ENCODE peak calls at places on chromosomes 2 and 18, in eight cellular contexts. One of them, this sample, is unnamed.

GRCh38 chr2:131085646-131086045 is 7.6 kb downstream of the FAM168B start:
- DNase-seq in choroid plexus epithelial cell: no peak
- DNase-seq in foreskin fibroblast: no peak
- DNase-seq in tibial artery: no peak
- DNase-seq in AG09319: no peak
- DNase-seq in sigmoid colon: no peak
- DNase-seq in HFFc6: no peak
- DNase-seq in A549: no peak
- DNase-seq in this sample: no peak

GRCh38 chr18:46748466-46748865 is 8.4 kb downstream of the ST8SIA5 start:
- DNase-seq in AG09319: no peak
- DNase-seq in sigmoid colon: no peak
- DNase-seq in HFFc6: no peak
- DNase-seq in tibial artery: no peak
- DNase-seq in foreskin fibroblast: no peak
- DNase-seq in choroid plexus epithelial cell: no peak
- DNase-seq in A549: no peak
- DNase-seq in this sample: no peak

GRCh38 chr18:10130626-10131025 is 216.8 kb downstream of the VAPA start:
- DNase-seq in AG09319: no peak
- DNase-seq in HFFc6: no peak
- DNase-seq in foreskin fibroblast: no peak
- DNase-seq in sigmoid colon: no peak
- DNase-seq in choroid plexus epithelial cell: no peak
- DNase-seq in A549: no peak
- DNase-seq in tibial artery: no peak
- DNase-seq in this sample: no peak

GRCh38 chr2:213934560-213934959 is 476.3 kb upstream of the VWC2L start:
- DNase-seq in tibial artery: no peak
- DNase-seq in foreskin fibroblast: peak
- DNase-seq in HFFc6: peak
- DNase-seq in AG09319: no peak
- DNase-seq in choroid plexus epithelial cell: peak
- DNase-seq in sigmoid colon: no peak
- DNase-seq in A549: peak
- DNase-seq in this sample: peak

GRCh38 chr2:119190321-119190720 is 31.8 kb upstream of the C1QL2 start:
- DNase-seq in sigmoid colon: no peak
- DNase-seq in foreskin fibroblast: no peak
- DNase-seq in choroid plexus epithelial cell: no peak
- DNase-seq in AG09319: no peak
- DNase-seq in A549: no peak
- DNase-seq in tibial artery: no peak
- DNase-seq in HFFc6: no peak
- DNase-seq in this sample: no peak

GRCh38 chr18:51337406-51337805 is 139.9 kb upstream of the MEX3C start:
- DNase-seq in foreskin fibroblast: no peak
- DNase-seq in A549: no peak
- DNase-seq in HFFc6: no peak
- DNase-seq in AG09319: no peak
- DNase-seq in sigmoid colon: no peak
- DNase-seq in choroid plexus epithelial cell: peak
- DNase-seq in tibial artery: no peak
- DNase-seq in this sample: peak

GRCh38 chr2:714005-714741 is 37.0 kb upstream of the TMEM18 start:
- DNase-seq in tibial artery: no peak
- DNase-seq in AG09319: peak
- DNase-seq in sigmoid colon: no peak
- DNase-seq in foreskin fibroblast: peak
- DNase-seq in HFFc6: peak
- DNase-seq in A549: peak
- DNase-seq in choroid plexus epithelial cell: peak
- DNase-seq in this sample: peak

GRCh38 chr2:169222665-169223064 is 139.7 kb downstream of the LRP2 start:
- DNase-seq in HFFc6: no peak
- DNase-seq in sigmoid colon: no peak
- DNase-seq in choroid plexus epithelial cell: peak
- DNase-seq in A549: no peak
- DNase-seq in tibial artery: no peak
- DNase-seq in AG09319: no peak
- DNase-seq in foreskin fibroblast: no peak
- DNase-seq in this sample: peak

GRCh38 chr2:111702119-111702808 is 181.7 kb downstream of the ANAPC1 start:
- DNase-seq in sigmoid colon: no peak
- DNase-seq in tibial artery: no peak
- DNase-seq in AG09319: no peak
- DNase-seq in foreskin fibroblast: peak
- DNase-seq in A549: peak
- DNase-seq in choroid plexus epithelial cell: peak
- DNase-seq in HFFc6: peak
- DNase-seq in this sample: peak

GRCh38 chr18:2641638-2642037 is 13.9 kb upstream of the SMCHD1 start:
- DNase-seq in foreskin fibroblast: peak
- DNase-seq in AG09319: no peak
- DNase-seq in A549: no peak
- DNase-seq in tibial artery: no peak
- DNase-seq in choroid plexus epithelial cell: peak
- DNase-seq in HFFc6: no peak
- DNase-seq in sigmoid colon: no peak
- DNase-seq in this sample: no peak

GRCh38 chr2:143939976-143940375 is 579.9 kb downstream of the ZEB2 start:
- DNase-seq in sigmoid colon: no peak
- DNase-seq in foreskin fibroblast: peak
- DNase-seq in HFFc6: peak
- DNase-seq in A549: no peak
- DNase-seq in tibial artery: no peak
- DNase-seq in AG09319: no peak
- DNase-seq in choroid plexus epithelial cell: peak
- DNase-seq in this sample: no peak

GRCh38 chr2:28342081-28342967 is 50.3 kb upstream of the FOSL2 start:
- DNase-seq in choroid plexus epithelial cell: peak
- DNase-seq in foreskin fibroblast: peak
- DNase-seq in tibial artery: peak
- DNase-seq in sigmoid colon: peak
- DNase-seq in HFFc6: peak
- DNase-seq in A549: peak
- DNase-seq in AG09319: peak
- DNase-seq in this sample: peak

GRCh38 chr18:50507120-50507590 is 52.7 kb upstream of the MAPK4 start:
- DNase-seq in foreskin fibroblast: no peak
- DNase-seq in tibial artery: no peak
- DNase-seq in HFFc6: no peak
- DNase-seq in A549: peak
- DNase-seq in AG09319: no peak
- DNase-seq in sigmoid colon: peak
- DNase-seq in choroid plexus epithelial cell: peak
- DNase-seq in this sample: peak

GRCh38 chr2:232522014-232522854 is 2.0 kb downstream of the PRSS56 start:
- DNase-seq in HFFc6: no peak
- DNase-seq in A549: peak
- DNase-seq in sigmoid colon: no peak
- DNase-seq in choroid plexus epithelial cell: peak
- DNase-seq in AG09319: no peak
- DNase-seq in foreskin fibroblast: peak
- DNase-seq in tibial artery: no peak
- DNase-seq in this sample: peak

GRCh38 chr18:29078272-29078671 is 901.3 kb upstream of the CDH2 start:
- DNase-seq in A549: no peak
- DNase-seq in sigmoid colon: no peak
- DNase-seq in choroid plexus epithelial cell: no peak
- DNase-seq in HFFc6: no peak
- DNase-seq in AG09319: no peak
- DNase-seq in tibial artery: no peak
- DNase-seq in foreskin fibroblast: no peak
- DNase-seq in this sample: no peak
- TF ChIP-seq CTCF in A549: no peak
- TF ChIP-seq CTCF in sigmoid colon: no peak
- TF ChIP-seq CTCF in choroid plexus epithelial cell: no peak
- TF ChIP-seq CTCF in HFFc6: no peak
- TF ChIP-seq CTCF in AG09319: no peak
- TF ChIP-seq CTCF in tibial artery: no peak
- TF ChIP-seq CTCF in foreskin fibroblast: no peak
- TF ChIP-seq CTCF in this sample: no peak

GRCh38 chr2:95323347-95324155 is 26.4 kb downstream of the KCNIP3 start:
- DNase-seq in AG09319: no peak
- DNase-seq in sigmoid colon: no peak
- DNase-seq in HFFc6: no peak
- DNase-seq in A549: peak
- DNase-seq in foreskin fibroblast: peak
- DNase-seq in choroid plexus epithelial cell: peak
- DNase-seq in tibial artery: no peak
- DNase-seq in this sample: peak
- TF ChIP-seq CTCF in AG09319: peak
- TF ChIP-seq CTCF in sigmoid colon: peak
- TF ChIP-seq CTCF in HFFc6: peak
- TF ChIP-seq CTCF in A549: peak
- TF ChIP-seq CTCF in foreskin fibroblast: peak
- TF ChIP-seq CTCF in choroid plexus epithelial cell: peak
- TF ChIP-seq CTCF in tibial artery: peak
- TF ChIP-seq CTCF in this sample: peak

DNA sequence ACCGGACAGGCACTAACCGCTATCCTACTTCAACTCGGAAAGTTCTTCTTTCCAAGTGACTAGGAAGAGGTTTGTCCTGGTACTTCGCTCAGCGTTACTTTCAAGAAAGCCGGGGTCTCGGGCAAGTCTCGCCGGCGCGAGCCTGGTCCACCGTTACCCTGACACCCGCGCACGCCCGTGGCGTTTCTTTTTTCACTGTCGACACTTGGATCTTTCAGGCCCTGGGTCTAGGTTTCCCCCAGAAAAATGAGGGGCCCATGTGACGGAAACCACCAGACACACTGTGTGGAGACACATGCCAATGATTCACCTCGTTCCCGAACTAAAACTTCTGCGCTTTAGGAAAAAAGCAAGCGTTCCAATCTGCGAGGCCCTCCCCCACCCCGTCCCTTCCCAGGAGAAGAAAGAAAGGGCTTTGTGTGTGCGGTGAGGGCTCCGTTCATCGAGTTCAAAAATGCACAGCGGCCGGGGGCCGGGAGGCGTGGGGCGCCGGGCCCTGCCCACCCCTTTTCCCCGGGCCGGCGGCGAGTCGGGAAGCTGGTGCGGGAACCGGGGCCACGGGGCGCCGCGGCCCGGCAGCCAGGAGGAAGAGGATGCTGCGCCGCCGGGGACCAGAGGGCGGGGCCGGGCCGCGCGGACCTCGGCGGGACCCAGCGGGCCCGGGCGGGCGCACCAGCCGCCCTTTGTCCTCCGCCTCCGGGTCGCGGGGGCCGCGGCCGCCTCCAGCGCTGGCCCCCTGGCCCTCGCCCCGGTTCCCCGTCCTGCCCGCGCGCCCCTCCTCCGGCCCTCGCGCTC is 2.6 kb downstream of the ZNF521 start:
- DNase-seq in HFFc6: peak
- DNase-seq in choroid plexus epithelial cell: peak
- DNase-seq in A549: no peak
- DNase-seq in foreskin fibroblast: peak
- DNase-seq in AG09319: no peak
- DNase-seq in tibial artery: peak
- DNase-seq in sigmoid colon: peak
- DNase-seq in this sample: no peak
- TF ChIP-seq CTCF in HFFc6: no peak
- TF ChIP-seq CTCF in choroid plexus epithelial cell: no peak
- TF ChIP-seq CTCF in A549: no peak
- TF ChIP-seq CTCF in foreskin fibroblast: no peak
- TF ChIP-seq CTCF in AG09319: no peak
- TF ChIP-seq CTCF in tibial artery: no peak
- TF ChIP-seq CTCF in sigmoid colon: no peak
- TF ChIP-seq CTCF in this sample: no peak

GRCh38 chr2:197310271-197310939 is at the start of gene ANKRD44:
- DNase-seq in A549: peak
- DNase-seq in choroid plexus epithelial cell: peak
- DNase-seq in sigmoid colon: peak
- DNase-seq in tibial artery: peak
- DNase-seq in foreskin fibroblast: peak
- DNase-seq in HFFc6: peak
- DNase-seq in AG09319: peak
- DNase-seq in this sample: peak
- TF ChIP-seq CTCF in A549: peak
- TF ChIP-seq CTCF in choroid plexus epithelial cell: peak
- TF ChIP-seq CTCF in sigmoid colon: peak
- TF ChIP-seq CTCF in tibial artery: peak
- TF ChIP-seq CTCF in foreskin fibroblast: no peak
- TF ChIP-seq CTCF in HFFc6: peak
- TF ChIP-seq CTCF in AG09319: peak
- TF ChIP-seq CTCF in this sample: peak

GRCh38 chr18:63339920-63340484 is 20.4 kb upstream of the BCL2 start:
- DNase-seq in A549: peak
- DNase-seq in tibial artery: no peak
- DNase-seq in choroid plexus epithelial cell: peak
- DNase-seq in foreskin fibroblast: peak
- DNase-seq in HFFc6: peak
- DNase-seq in AG09319: peak
- DNase-seq in sigmoid colon: no peak
- DNase-seq in this sample: peak
- TF ChIP-seq CTCF in A549: peak
- TF ChIP-seq CTCF in tibial artery: peak
- TF ChIP-seq CTCF in choroid plexus epithelial cell: peak
- TF ChIP-seq CTCF in foreskin fibroblast: peak
- TF ChIP-seq CTCF in HFFc6: peak
- TF ChIP-seq CTCF in AG09319: peak
- TF ChIP-seq CTCF in sigmoid colon: no peak
- TF ChIP-seq CTCF in this sample: peak

DNA sequence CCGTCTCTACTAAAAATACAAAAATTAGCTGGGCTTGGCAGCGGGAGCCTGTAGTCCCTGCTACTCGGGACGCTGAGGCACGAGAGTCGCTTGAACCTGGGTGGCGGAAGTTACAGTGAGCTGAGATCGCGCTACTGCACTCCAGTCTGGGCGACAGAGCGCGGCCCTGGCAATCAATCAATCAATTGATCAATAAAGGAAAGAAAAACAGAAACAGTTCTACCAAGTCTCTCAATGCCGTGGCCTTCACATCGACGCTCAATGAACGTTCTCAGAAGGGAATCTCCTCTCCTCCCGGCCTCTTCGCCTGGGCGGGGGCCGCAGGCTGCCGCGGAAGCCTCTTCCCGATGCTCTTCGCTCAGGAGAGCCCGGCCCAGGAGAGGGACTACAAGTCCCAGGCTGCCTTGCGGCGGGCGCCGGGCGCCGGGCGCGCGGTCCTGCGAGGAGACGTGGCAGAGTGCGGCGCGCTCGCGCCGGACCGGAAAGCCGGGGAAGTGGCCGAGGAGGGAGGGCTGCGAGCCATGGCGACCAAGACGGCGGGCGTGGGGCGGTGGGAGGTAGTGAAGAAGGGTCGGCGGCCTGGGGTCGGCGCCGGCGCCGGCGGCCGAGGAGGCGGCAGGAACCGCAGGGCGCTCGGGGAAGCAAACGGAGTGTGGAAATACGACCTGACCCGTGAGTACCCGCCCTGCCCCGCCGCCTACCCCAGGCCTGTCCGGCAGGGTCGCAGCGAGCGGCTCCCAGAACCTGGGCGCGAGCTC is at the start of gene TMEM214:
- DNase-seq in sigmoid colon: peak
- DNase-seq in HFFc6: peak
- DNase-seq in choroid plexus epithelial cell: peak
- DNase-seq in AG09319: peak
- DNase-seq in A549: peak
- DNase-seq in foreskin fibroblast: peak
- DNase-seq in tibial artery: peak
- DNase-seq in this sample: peak
- TF ChIP-seq CTCF in sigmoid colon: no peak
- TF ChIP-seq CTCF in HFFc6: no peak
- TF ChIP-seq CTCF in choroid plexus epithelial cell: no peak
- TF ChIP-seq CTCF in AG09319: no peak
- TF ChIP-seq CTCF in A549: no peak
- TF ChIP-seq CTCF in foreskin fibroblast: no peak
- TF ChIP-seq CTCF in tibial artery: peak
- TF ChIP-seq CTCF in this sample: no peak

GRCh38 chr2:74482801-74483674 is at the start of the genes CCDC142 and TTC31:
- DNase-seq in sigmoid colon: peak
- DNase-seq in A549: peak
- DNase-seq in HFFc6: peak
- DNase-seq in choroid plexus epithelial cell: peak
- DNase-seq in foreskin fibroblast: peak
- DNase-seq in tibial artery: peak
- DNase-seq in AG09319: peak
- DNase-seq in this sample: peak
- TF ChIP-seq CTCF in sigmoid colon: peak
- TF ChIP-seq CTCF in A549: peak
- TF ChIP-seq CTCF in HFFc6: peak
- TF ChIP-seq CTCF in choroid plexus epithelial cell: peak
- TF ChIP-seq CTCF in foreskin fibroblast: peak
- TF ChIP-seq CTCF in tibial artery: peak
- TF ChIP-seq CTCF in AG09319: peak
- TF ChIP-seq CTCF in this sample: peak